ENCODE peak calls at places on chromosome 9, in four cellular contexts. One of them, this sample, is unnamed.

GRCh38 chr9:82081507-82081906 is 92.9 kb downstream of the SPATA31D1 start:
- DNase-seq in GM23248: no peak
- DNase-seq in HCT116: no peak
- DNase-seq in PC-9: no peak
- DNase-seq in this sample: peak

GRCh38 chr9:126860077-126860756 is at the start of gene ZBTB34:
- DNase-seq in GM23248: peak
- DNase-seq in HCT116: peak
- DNase-seq in PC-9: peak
- DNase-seq in this sample: peak

GRCh38 chr9:108241384-108241783 is 614.4 kb downstream of the ACTL7B start:
- DNase-seq in GM23248: peak
- DNase-seq in HCT116: peak
- DNase-seq in PC-9: no peak
- DNase-seq in this sample: no peak

GRCh38 chr9:94623253-94623652 is 16.1 kb downstream of the FBP1 start:
- DNase-seq in GM23248: peak
- DNase-seq in HCT116: peak
- DNase-seq in PC-9: no peak
- DNase-seq in this sample: peak

GRCh38 chr9:88355166-88355565 is 33.1 kb upstream of the SPIN1 start:
- DNase-seq in GM23248: peak
- DNase-seq in HCT116: peak
- DNase-seq in PC-9: peak
- DNase-seq in this sample: peak

GRCh38 chr9:36443581-36443980 is 43.5 kb upstream of the RNF38 start:
- DNase-seq in GM23248: peak
- DNase-seq in HCT116: no peak
- DNase-seq in PC-9: peak
- DNase-seq in this sample: peak

GRCh38 chr9:123121457-123121856 is 88.0 kb downstream of the GPR21 start:
- DNase-seq in GM23248: peak
- DNase-seq in HCT116: no peak
- DNase-seq in PC-9: no peak
- DNase-seq in this sample: no peak

GRCh38 chr9:20315672-20316071 is 306.6 kb downstream of the MLLT3 start:
- DNase-seq in GM23248: peak
- DNase-seq in HCT116: no peak
- DNase-seq in PC-9: no peak
- DNase-seq in this sample: peak

GRCh38 chr9:107375651-107376369 is 92.7 kb downstream of the RAD23B start:
- DNase-seq in GM23248: no peak
- DNase-seq in HCT116: no peak
- DNase-seq in PC-9: no peak
- DNase-seq in this sample: no peak

GRCh38 chr9:29214702-29215248 is 1641.5 kb upstream of the C9orf72 start:
- DNase-seq in GM23248: no peak
- DNase-seq in HCT116: no peak
- DNase-seq in PC-9: no peak
- DNase-seq in this sample: no peak

GRCh38 chr9:88535932-88536324 is 950 bp downstream of the NXNL2 start:
- DNase-seq in GM23248: no peak
- DNase-seq in HCT116: no peak
- DNase-seq in PC-9: no peak
- DNase-seq in this sample: peak

DNA sequence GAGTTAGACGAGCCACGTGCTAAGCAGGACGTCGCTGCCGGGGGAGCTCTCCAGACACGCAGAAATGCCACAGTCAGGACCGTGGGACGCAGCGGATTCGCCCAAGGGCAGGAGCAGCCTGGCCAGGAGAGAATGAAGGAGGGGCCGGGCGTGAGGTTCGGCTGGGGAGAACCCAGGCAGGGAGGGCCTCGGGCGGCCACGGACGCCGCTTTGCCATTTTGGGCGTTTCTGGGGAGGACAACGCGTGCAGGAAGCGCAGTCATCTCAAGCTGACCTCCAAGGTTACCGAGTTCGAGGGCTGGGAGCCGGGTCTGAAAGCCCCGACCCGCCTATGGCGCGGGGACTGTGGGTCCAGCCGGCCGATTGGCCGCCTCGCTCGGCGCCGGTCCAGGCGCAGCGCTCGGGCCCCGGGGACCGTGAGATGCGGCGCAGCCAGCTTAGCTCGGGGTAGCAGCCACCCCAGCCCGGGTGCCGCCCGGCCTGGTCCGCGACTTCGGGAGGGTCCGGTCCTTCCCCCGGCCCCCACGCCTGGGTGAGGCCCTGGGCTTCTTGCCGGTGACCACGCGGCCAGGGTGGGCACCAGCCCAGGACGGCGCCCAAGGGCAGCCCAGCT is 761 bp upstream of the MAN1B1 start:
- DNase-seq in GM23248: peak
- DNase-seq in HCT116: no peak
- DNase-seq in PC-9: peak
- DNase-seq in this sample: peak
- H2AFZ ChIP-seq in GM23248: peak
- H2AFZ ChIP-seq in HCT116: no peak
- H2AFZ ChIP-seq in PC-9: peak
- H2AFZ ChIP-seq in this sample: no peak

DNA sequence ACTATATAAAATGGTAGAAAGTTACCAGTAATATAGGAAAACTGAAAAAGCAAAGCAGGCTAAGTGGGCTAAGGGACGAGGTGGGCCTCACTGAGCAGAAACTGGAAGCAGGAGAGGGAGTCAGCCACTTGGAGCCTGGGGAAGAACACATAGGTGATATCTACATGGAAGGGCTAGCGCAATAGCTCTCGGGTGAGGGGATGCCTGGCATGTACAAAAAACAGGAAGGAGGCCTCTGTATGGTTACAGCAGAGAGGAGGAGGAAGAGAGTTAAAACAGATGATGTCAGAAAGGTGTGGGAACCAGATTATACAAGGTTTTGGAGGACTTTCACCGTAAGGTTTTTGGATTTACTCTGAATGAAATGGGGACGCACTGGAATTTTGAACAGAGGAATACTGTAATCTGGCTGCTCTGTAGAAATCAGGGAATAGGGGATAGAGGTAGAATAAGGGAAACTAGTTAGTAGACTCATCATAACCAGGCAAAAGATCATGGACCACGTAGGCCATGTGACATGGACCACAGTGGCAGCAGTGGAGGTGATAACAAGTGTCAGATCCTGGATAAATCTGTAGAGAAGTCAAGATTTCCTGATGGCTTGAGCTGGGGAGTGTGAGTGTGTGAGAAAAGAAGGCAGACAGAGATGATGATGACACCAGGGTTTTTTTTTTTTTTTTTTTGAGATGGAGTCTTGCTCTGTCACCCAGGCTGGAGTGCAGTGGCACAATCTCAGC is 52.6 kb downstream of the FNBP1 start:
- DNase-seq in GM23248: peak
- DNase-seq in HCT116: no peak
- DNase-seq in PC-9: no peak
- DNase-seq in this sample: no peak
- H2AFZ ChIP-seq in GM23248: no peak
- H2AFZ ChIP-seq in HCT116: no peak
- H2AFZ ChIP-seq in PC-9: no peak
- H2AFZ ChIP-seq in this sample: no peak

DNA sequence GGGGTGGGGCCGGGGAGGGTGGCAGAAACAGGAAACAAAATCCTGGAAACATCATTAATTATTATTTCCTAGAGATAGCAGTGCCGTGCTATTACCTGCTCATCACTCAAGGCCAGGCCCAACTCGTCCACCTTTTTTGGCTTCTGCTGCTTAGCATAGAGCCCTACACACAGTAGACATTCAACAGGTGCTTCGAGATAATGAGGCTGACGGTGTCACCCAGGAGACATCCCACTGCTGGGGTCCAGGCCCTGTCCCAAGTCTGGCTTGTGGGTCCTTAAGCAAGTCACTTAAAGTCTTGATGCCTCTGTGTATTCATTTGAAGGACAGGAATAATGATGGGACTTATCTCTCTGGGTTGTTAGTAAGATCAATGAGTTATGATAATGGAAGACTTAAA is 506.6 kb downstream of the BNC2 start:
- DNase-seq in GM23248: no peak
- DNase-seq in HCT116: no peak
- DNase-seq in PC-9: no peak
- DNase-seq in this sample: no peak
- H2AFZ ChIP-seq in GM23248: no peak
- H2AFZ ChIP-seq in HCT116: no peak
- H2AFZ ChIP-seq in PC-9: no peak
- H2AFZ ChIP-seq in this sample: no peak

GRCh38 chr9:85258823-85259370 is 482.9 kb downstream of the AGTPBP1 start:
- DNase-seq in GM23248: peak
- DNase-seq in HCT116: peak
- DNase-seq in PC-9: no peak
- DNase-seq in this sample: peak
- H2AFZ ChIP-seq in GM23248: peak
- H2AFZ ChIP-seq in HCT116: peak
- H2AFZ ChIP-seq in PC-9: no peak
- H2AFZ ChIP-seq in this sample: no peak

GRCh38 chr9:129944501-129945116 is 98.4 kb downstream of the FNBP1 start:
- DNase-seq in GM23248: no peak
- DNase-seq in HCT116: no peak
- DNase-seq in PC-9: no peak
- DNase-seq in this sample: no peak
- H2AFZ ChIP-seq in GM23248: no peak
- H2AFZ ChIP-seq in HCT116: no peak
- H2AFZ ChIP-seq in PC-9: no peak
- H2AFZ ChIP-seq in this sample: no peak

GRCh38 chr9:70948744-70949143 is 172.7 kb downstream of the TRPM3 start:
- DNase-seq in GM23248: no peak
- DNase-seq in HCT116: no peak
- DNase-seq in PC-9: no peak
- DNase-seq in this sample: no peak

GRCh38 chr9:70947519-70947918 is 173.9 kb downstream of the TRPM3 start:
- DNase-seq in GM23248: no peak
- DNase-seq in HCT116: no peak
- DNase-seq in PC-9: no peak
- DNase-seq in this sample: no peak

GRCh38 chr9:70945301-70945700 is 176.1 kb downstream of the TRPM3 start:
- DNase-seq in GM23248: peak
- DNase-seq in HCT116: no peak
- DNase-seq in PC-9: no peak
- DNase-seq in this sample: peak

GRCh38 chr9:70949239-70949638 is 172.2 kb downstream of the TRPM3 start:
- DNase-seq in GM23248: no peak
- DNase-seq in HCT116: no peak
- DNase-seq in PC-9: no peak
- DNase-seq in this sample: no peak

DNA sequence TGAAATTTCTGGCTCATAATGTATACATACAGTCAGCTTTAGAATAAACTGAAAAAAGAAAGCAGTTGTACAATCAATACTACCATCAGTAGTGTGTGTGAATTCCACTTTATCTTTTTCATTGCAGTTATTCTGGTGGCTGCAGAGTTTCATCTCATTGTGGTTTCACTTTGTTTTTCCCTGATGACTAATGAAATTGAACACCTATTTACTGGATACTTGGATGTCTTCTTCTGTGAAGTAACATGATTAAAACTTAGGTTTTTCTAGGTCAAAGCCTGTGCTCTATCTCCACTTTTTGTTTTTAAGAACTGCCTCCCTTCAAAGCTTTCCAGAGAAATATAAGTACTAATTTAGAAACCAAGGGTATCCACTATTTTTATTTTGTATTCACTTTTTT is 174.3 kb downstream of the TRPM3 start:
- DNase-seq in GM23248: peak
- DNase-seq in HCT116: no peak
- DNase-seq in PC-9: no peak
- DNase-seq in this sample: no peak
- H2AFZ ChIP-seq in GM23248: no peak
- H2AFZ ChIP-seq in HCT116: no peak
- H2AFZ ChIP-seq in PC-9: no peak
- H2AFZ ChIP-seq in this sample: no peak

This sample was measured in fibroblast of lung.